ENCODE peak calls at places on chromosomes 13 and 19, in six cellular contexts. One of them, this sample, is unnamed. For H3K4me1, H3K36me3 and H3K9me3, the result is how much of the 10 kb centered on the place peaks cover.

GRCh38 chr13:106533940-106534843 is 1.3 kb downstream of the EFNB2 start:
- DNase-seq in ovary: peak
- DNase-seq in right atrium auricular region: no peak
- DNase-seq in fibroblast of lung: peak
- DNase-seq in DND-41: no peak
- DNase-seq in GM23248: peak
- DNase-seq in this sample: peak

GRCh38 chr13:40125336-40125735 is 469.9 kb downstream of the COG6 start:
- DNase-seq in ovary: no peak
- DNase-seq in right atrium auricular region: no peak
- DNase-seq in fibroblast of lung: no peak
- DNase-seq in DND-41: no peak
- DNase-seq in GM23248: no peak
- DNase-seq in this sample: no peak

GRCh38 chr19:7492142-7493055 is 3.6 kb upstream of the PEX11G start:
- DNase-seq in ovary: no peak
- DNase-seq in right atrium auricular region: no peak
- DNase-seq in fibroblast of lung: no peak
- DNase-seq in DND-41: no peak
- DNase-seq in GM23248: peak
- DNase-seq in this sample: no peak

GRCh38 chr19:29324717-29325116 is 111.8 kb upstream of the UQCRFS1 start:
- DNase-seq in ovary: no peak
- DNase-seq in right atrium auricular region: peak
- DNase-seq in fibroblast of lung: no peak
- DNase-seq in DND-41: no peak
- DNase-seq in GM23248: no peak
- DNase-seq in this sample: no peak

GRCh38 chr13:42420304-42420703 is 148.4 kb downstream of the AKAP11 start:
- DNase-seq in ovary: no peak
- DNase-seq in right atrium auricular region: no peak
- DNase-seq in fibroblast of lung: no peak
- DNase-seq in DND-41: no peak
- DNase-seq in GM23248: no peak
- DNase-seq in this sample: no peak

GRCh38 chr13:50766043-50766442 is 77.4 kb downstream of the DLEU7 start:
- DNase-seq in ovary: no peak
- DNase-seq in right atrium auricular region: no peak
- DNase-seq in fibroblast of lung: no peak
- DNase-seq in DND-41: no peak
- DNase-seq in GM23248: peak
- DNase-seq in this sample: no peak

GRCh38 chr13:87680298-87680697 is 9.1 kb downstream of the SLITRK5 start:
- DNase-seq in ovary: no peak
- DNase-seq in right atrium auricular region: no peak
- DNase-seq in fibroblast of lung: no peak
- DNase-seq in DND-41: no peak
- DNase-seq in GM23248: no peak
- DNase-seq in this sample: no peak

GRCh38 chr19:13629687-13630357 is 123.5 kb upstream of the CACNA1A start:
- DNase-seq in ovary: no peak
- DNase-seq in right atrium auricular region: no peak
- DNase-seq in fibroblast of lung: peak
- DNase-seq in DND-41: no peak
- DNase-seq in GM23248: peak
- DNase-seq in this sample: no peak

GRCh38 chr13:82439159-82439904 is 1442.9 kb downstream of the SLITRK1 start:
- DNase-seq in ovary: no peak
- DNase-seq in right atrium auricular region: no peak
- DNase-seq in fibroblast of lung: no peak
- DNase-seq in DND-41: no peak
- DNase-seq in GM23248: no peak
- DNase-seq in this sample: no peak

GRCh38 chr19:49977111-49977510 is 16.1 kb upstream of the SIGLEC11 start:
- DNase-seq in ovary: no peak
- DNase-seq in right atrium auricular region: no peak
- DNase-seq in fibroblast of lung: no peak
- DNase-seq in DND-41: no peak
- DNase-seq in GM23248: no peak
- DNase-seq in this sample: no peak

GRCh38 chr19:35712910-35713845 is 4.6 kb upstream of the KMT2B start:
- DNase-seq in ovary: no peak
- DNase-seq in right atrium auricular region: no peak
- DNase-seq in fibroblast of lung: no peak
- DNase-seq in DND-41: no peak
- DNase-seq in GM23248: no peak
- DNase-seq in this sample: no peak

GRCh38 chr13:100694722-100695644 is 20.4 kb upstream of the TMTC4 start:
- DNase-seq in ovary: peak
- DNase-seq in right atrium auricular region: no peak
- DNase-seq in fibroblast of lung: peak
- DNase-seq in DND-41: no peak
- DNase-seq in GM23248: peak
- DNase-seq in this sample: no peak

GRCh38 chr19:7670150-7670784 is 1.4 kb downstream of the RETN start:
- DNase-seq in ovary: no peak
- DNase-seq in right atrium auricular region: no peak
- DNase-seq in fibroblast of lung: no peak
- DNase-seq in DND-41: no peak
- DNase-seq in GM23248: peak
- DNase-seq in this sample: peak

GRCh38 chr19:42115705-42116104 is 16.5 kb downstream of the POU2F2 start:
- DNase-seq in ovary: no peak
- DNase-seq in right atrium auricular region: no peak
- DNase-seq in fibroblast of lung: no peak
- DNase-seq in DND-41: no peak
- DNase-seq in GM23248: no peak
- DNase-seq in this sample: no peak

GRCh38 chr13:84831666-84832657 is 949.7 kb upstream of the SLITRK1 start:
- DNase-seq in ovary: no peak
- DNase-seq in right atrium auricular region: no peak
- DNase-seq in fibroblast of lung: no peak
- DNase-seq in DND-41: no peak
- DNase-seq in GM23248: no peak
- DNase-seq in this sample: no peak

GRCh38 chr13:99311137-99311536 is 3.9 kb upstream of the GPR183 start:
- DNase-seq in ovary: no peak
- DNase-seq in right atrium auricular region: no peak
- DNase-seq in fibroblast of lung: peak
- DNase-seq in DND-41: no peak
- DNase-seq in GM23248: peak
- DNase-seq in this sample: no peak

GRCh38 chr19:45547965-45548609 is 36.5 kb downstream of the OPA3 start:
- DNase-seq in ovary: no peak
- DNase-seq in right atrium auricular region: no peak
- DNase-seq in fibroblast of lung: peak
- DNase-seq in DND-41: no peak
- DNase-seq in GM23248: peak
- DNase-seq in this sample: no peak

GRCh38 chr13:75255653-75256052 is 226.3 kb downstream of the TBC1D4 start:
- DNase-seq in ovary: no peak
- DNase-seq in right atrium auricular region: no peak
- DNase-seq in fibroblast of lung: peak
- DNase-seq in DND-41: no peak
- DNase-seq in GM23248: no peak
- DNase-seq in this sample: no peak

GRCh38 chr13:97119899-97120745 is 102.0 kb upstream of the MBNL2 start:
- DNase-seq in ovary: no peak
- DNase-seq in right atrium auricular region: no peak
- DNase-seq in fibroblast of lung: peak
- DNase-seq in DND-41: no peak
- DNase-seq in GM23248: peak
- DNase-seq in this sample: no peak

GRCh38 chr13:99285432-99286182 is 21.6 kb downstream of the GPR183 start:
- DNase-seq in ovary: peak
- DNase-seq in right atrium auricular region: no peak
- DNase-seq in fibroblast of lung: no peak
- DNase-seq in DND-41: no peak
- DNase-seq in GM23248: no peak
- DNase-seq in this sample: no peak

GRCh38 chr13:28602580-28602979 is 56.4 kb upstream of the POMP start:
- DNase-seq in ovary: no peak
- DNase-seq in right atrium auricular region: no peak
- DNase-seq in fibroblast of lung: no peak
- DNase-seq in DND-41: no peak
- DNase-seq in GM23248: no peak
- DNase-seq in this sample: no peak

GRCh38 chr13:65901723-65902122 is 1328.4 kb downstream of the PCDH9 start:
- DNase-seq in ovary: no peak
- DNase-seq in right atrium auricular region: no peak
- DNase-seq in fibroblast of lung: no peak
- DNase-seq in DND-41: no peak
- DNase-seq in GM23248: no peak
- DNase-seq in this sample: no peak

GRCh38 chr19:917323-918151 is at the start of gene KISS1R:
- DNase-seq in ovary: no peak
- DNase-seq in right atrium auricular region: no peak
- DNase-seq in fibroblast of lung: no peak
- DNase-seq in DND-41: no peak
- DNase-seq in GM23248: peak
- DNase-seq in this sample: peak

GRCh38 chr19:4870025-4870700 is 2.7 kb upstream of the PLIN3 start:
- DNase-seq in ovary: peak
- DNase-seq in right atrium auricular region: peak
- DNase-seq in fibroblast of lung: peak
- DNase-seq in DND-41: no peak
- DNase-seq in GM23248: peak
- DNase-seq in this sample: peak

DNA sequence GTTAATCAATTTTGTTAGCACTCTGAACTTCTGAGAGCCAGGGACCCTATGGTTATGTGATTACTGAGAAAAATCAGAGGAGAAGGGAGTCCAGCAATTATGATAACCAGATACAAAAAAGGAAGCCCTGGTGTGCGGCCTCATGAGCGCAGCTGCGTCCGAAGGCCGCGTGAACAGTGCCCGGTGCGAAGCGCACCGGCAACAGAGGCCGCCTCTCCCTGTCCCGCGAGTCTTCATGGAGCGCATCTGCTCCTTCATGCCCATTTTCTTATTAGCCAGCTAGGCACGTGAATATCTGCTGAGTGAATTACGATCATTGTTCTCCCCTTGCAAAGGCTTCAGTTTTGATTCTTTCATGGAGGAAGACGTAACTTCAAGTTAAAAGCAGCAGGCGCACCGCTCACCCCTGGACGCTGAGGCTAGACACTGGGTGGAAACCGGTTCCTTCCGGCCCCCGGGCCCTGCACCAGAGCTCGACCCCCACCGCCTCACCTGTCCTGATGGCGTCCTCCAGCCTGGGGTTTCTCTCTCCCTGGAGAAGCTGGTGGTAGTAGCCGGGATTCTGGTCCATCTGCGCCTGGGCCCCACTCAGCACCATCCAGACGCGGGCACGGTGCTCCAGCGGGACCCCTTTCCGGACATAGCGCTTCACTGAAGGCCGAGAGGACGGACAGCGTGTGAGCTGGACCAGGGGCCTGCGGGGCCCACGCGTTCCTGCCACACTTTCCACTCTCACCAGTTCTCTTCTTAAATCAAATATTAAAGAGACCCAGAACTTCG is 8.9 kb downstream of the GRTP1 start:
- DNase-seq in ovary: no peak
- DNase-seq in right atrium auricular region: no peak
- DNase-seq in fibroblast of lung: no peak
- DNase-seq in DND-41: no peak
- DNase-seq in GM23248: no peak
- DNase-seq in this sample: peak
- H3K4me1 ChIP-seq in ovary: under half
- H3K4me1 ChIP-seq in right atrium auricular region: under half
- H3K4me1 ChIP-seq in fibroblast of lung: under half
- H3K4me1 ChIP-seq in DND-41: under half
- H3K4me1 ChIP-seq in GM23248: under half
- H3K4me1 ChIP-seq in this sample: under half

GRCh38 chr13:33846306-33847062 is 28.5 kb downstream of the RFC3 start:
- DNase-seq in ovary: no peak
- DNase-seq in right atrium auricular region: no peak
- DNase-seq in fibroblast of lung: no peak
- DNase-seq in DND-41: no peak
- DNase-seq in GM23248: no peak
- DNase-seq in this sample: no peak

GRCh38 chr13:33842207-33842606 is 24.3 kb downstream of the RFC3 start:
- DNase-seq in ovary: no peak
- DNase-seq in right atrium auricular region: no peak
- DNase-seq in fibroblast of lung: peak
- DNase-seq in DND-41: no peak
- DNase-seq in GM23248: no peak
- DNase-seq in this sample: no peak

GRCh38 chr13:33849211-33849610 is 31.3 kb downstream of the RFC3 start:
- DNase-seq in ovary: no peak
- DNase-seq in right atrium auricular region: no peak
- DNase-seq in fibroblast of lung: no peak
- DNase-seq in DND-41: no peak
- DNase-seq in GM23248: no peak
- DNase-seq in this sample: no peak

DNA sequence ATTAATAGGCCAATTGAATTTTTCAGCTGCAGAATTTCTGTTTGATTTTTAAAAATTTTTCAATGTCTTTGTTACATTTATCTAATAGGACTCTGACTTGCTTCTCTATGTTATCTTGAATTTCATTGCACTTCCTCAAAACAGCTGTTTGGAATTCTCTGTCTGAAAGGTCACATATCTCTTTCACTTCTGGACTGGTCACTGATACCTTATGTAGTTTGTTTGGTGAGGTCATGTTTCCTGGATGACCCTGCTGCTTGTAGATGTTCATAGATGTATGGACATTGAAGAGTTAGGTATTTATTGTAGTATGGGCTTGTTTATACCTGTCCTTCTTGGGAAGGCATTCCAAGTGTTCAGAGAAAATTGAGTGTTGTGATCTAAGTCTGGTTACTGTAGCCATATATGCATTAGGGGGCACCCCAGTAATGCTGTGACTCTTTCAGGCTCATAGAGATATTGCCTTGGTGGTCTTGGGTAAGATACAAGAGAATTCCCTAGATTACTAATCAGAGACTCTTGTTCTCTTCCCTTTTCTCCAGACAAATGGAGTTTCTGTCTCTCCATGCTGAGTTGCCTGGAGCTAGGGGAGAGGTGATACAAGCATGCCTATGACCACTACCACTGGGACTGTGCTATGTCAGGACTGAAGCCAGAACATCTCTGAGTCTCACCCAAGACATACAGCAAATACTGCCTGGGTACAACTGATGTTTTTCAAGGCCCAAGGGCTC is 27.8 kb downstream of the RFC3 start:
- DNase-seq in ovary: no peak
- DNase-seq in right atrium auricular region: no peak
- DNase-seq in fibroblast of lung: no peak
- DNase-seq in DND-41: no peak
- DNase-seq in GM23248: no peak
- DNase-seq in this sample: no peak
- H3K36me3 ChIP-seq in ovary: under half
- H3K36me3 ChIP-seq in right atrium auricular region: under half
- H3K36me3 ChIP-seq in fibroblast of lung: under half
- H3K36me3 ChIP-seq in DND-41: under half
- H3K36me3 ChIP-seq in GM23248: under half
- H3K36me3 ChIP-seq in this sample: under half

GRCh38 chr19:44315883-44316282 is 11.1 kb upstream of the ZNF235 start:
- DNase-seq in ovary: no peak
- DNase-seq in right atrium auricular region: no peak
- DNase-seq in fibroblast of lung: peak
- DNase-seq in DND-41: no peak
- DNase-seq in GM23248: no peak
- DNase-seq in this sample: no peak
- H3K9me3 ChIP-seq in ovary: under half
- H3K9me3 ChIP-seq in right atrium auricular region: under half
- H3K9me3 ChIP-seq in fibroblast of lung: under half
- H3K9me3 ChIP-seq in DND-41: under half
- H3K9me3 ChIP-seq in GM23248: under half
- H3K9me3 ChIP-seq in this sample: half or more

GRCh38 chr13:78601124-78601885 is 2.0 kb downstream of the POU4F1 start:
- DNase-seq in ovary: no peak
- DNase-seq in right atrium auricular region: no peak
- DNase-seq in fibroblast of lung: peak
- DNase-seq in DND-41: no peak
- DNase-seq in GM23248: peak
- DNase-seq in this sample: no peak
- H3K4me1 ChIP-seq in ovary: under half
- H3K4me1 ChIP-seq in right atrium auricular region: under half
- H3K4me1 ChIP-seq in fibroblast of lung: under half
- H3K4me1 ChIP-seq in DND-41: under half
- H3K4me1 ChIP-seq in GM23248: under half
- H3K4me1 ChIP-seq in this sample: under half